ENCODE peak calls at places on chromosomes 1 and 21, in ten cellular contexts. M is glutamatergic neuron, E is ovary, P is KBM-7, C is hypothalamus, B is activated T-helper 1 cell treated with Interleukin-2 at 50 U/mL for 16 hours, F is AG09309, A is smooth muscle cell of the brain vasculature, D is GM13977, Q is omental fat pad. H is an unnamed sample.

GRCh38 chr1:78176448-78176847 is 130.7 kb downstream of the GIPC2 start:
- DNase-seq in M (no peak), E (no peak), P (no peak), C (no peak), B (no peak), F (peak; percentile 89), A (peak; percentile 66), D (no peak), Q (no peak), H (no peak)

GRCh38 chr1:78155121-78155520 is 109.4 kb downstream of the GIPC2 start:
- DNase-seq in M (no peak), E (no peak), P (no peak), C (no peak), B (no peak), F (no peak), A (no peak), D (no peak), Q (no peak), H (no peak)

GRCh38 chr21:31711745-31712144 is 20.2 kb downstream of the SCAF4 start:
- DNase-seq in M (no peak), E (no peak), P (no peak), C (no peak), B (no peak), F (no peak), A (no peak), D (no peak), Q (no peak), H (no peak)

GRCh38 chr1:229710746-229711145 is 84.7 kb downstream of the URB2 start:
- DNase-seq in M (no peak), E (no peak), P (no peak), C (no peak), B (no peak), F (no peak), A (no peak), D (no peak), Q (no peak), H (no peak)

GRCh38 chr1:21553116-21553926 is 44.1 kb downstream of the ALPL start:
- DNase-seq in M (no peak), E (no peak), P (no peak), C (no peak), B (no peak), F (no peak), A (no peak), D (no peak), Q (no peak), H (no peak)

GRCh38 chr1:114227059-114227458 is 73.4 kb upstream of the SYT6 start:
- DNase-seq in M (no peak), E (no peak), P (no peak), C (no peak), B (no peak), F (no peak), A (no peak), D (no peak), Q (no peak), H (peak; percentile 26)

GRCh38 chr1:232174306-232174705 is 455.6 kb downstream of the SIPA1L2 start:
- DNase-seq in M (no peak), E (no peak), P (peak; percentile 45), C (peak; percentile 9), B (no peak), F (no peak), A (no peak), D (no peak), Q (no peak), H (no peak)

GRCh38 chr1:26730695-26731094 is 34.9 kb downstream of the ARID1A start:
- DNase-seq in M (no peak), E (no peak), P (no peak), C (no peak), B (no peak), F (no peak), A (no peak), D (no peak), Q (no peak), H (no peak)

GRCh38 chr1:46465981-46466476 is 23.6 kb upstream of the DMBX1 start:
- DNase-seq in M (no peak), E (no peak), P (no peak), C (no peak), B (no peak), F (no peak), A (no peak), D (no peak), Q (no peak), H (no peak)

GRCh38 chr1:156801409-156802121 is 15.1 kb downstream of the SH2D2A start:
- DNase-seq in M (no peak), E (no peak), P (peak; percentile 65), C (no peak), B (no peak), F (peak; percentile 95), A (peak; percentile 69), D (no peak), Q (no peak), H (peak; percentile 31)

GRCh38 chr1:41102208-41102607 is 80.7 kb upstream of the SLFNL1 start:
- DNase-seq in M (no peak), E (peak; percentile 95), P (no peak), C (peak; percentile 29), B (no peak), F (peak; percentile 97), A (peak; percentile 75), D (no peak), Q (peak; percentile 53), H (peak; percentile 90)

GRCh38 chr1:5267603-5268235 is 613.3 kb downstream of the AJAP1 start:
- DNase-seq in M (no peak), E (no peak), P (no peak), C (no peak), B (no peak), F (no peak), A (no peak), D (no peak), Q (no peak), H (no peak)

GRCh38 chr1:35564037-35564883 is 6.7 kb downstream of the NCDN start:
- DNase-seq in M (peak; percentile 87), E (peak; percentile 84), P (peak; percentile 62), C (peak; percentile 76), B (peak; percentile 57), F (no peak), A (peak; percentile 62), D (peak; percentile 91), Q (peak; percentile 93), H (peak; percentile 67)

GRCh38 chr21:34992736-34993135 is 56.4 kb downstream of the RUNX1 start:
- DNase-seq in M (no peak), E (no peak), P (no peak), C (peak; percentile 42), B (no peak), F (peak; percentile 65), A (no peak), D (no peak), Q (peak; percentile 48), H (no peak)

GRCh38 chr1:163084330-163084729 is 15.2 kb downstream of the RGS4 start:
- DNase-seq in M (no peak), E (no peak), P (no peak), C (no peak), B (no peak), F (no peak), A (no peak), D (no peak), Q (no peak), H (no peak)

GRCh38 chr1:229879746-229880145 is 187.3 kb upstream of the GALNT2 start:
- DNase-seq in M (no peak), E (no peak), P (no peak), C (no peak), B (no peak), F (no peak), A (no peak), D (no peak), Q (no peak), H (no peak)

GRCh38 chr1:225467193-225468020 is 39.6 kb upstream of the LBR start:
- DNase-seq in M (no peak), E (no peak), P (peak; percentile 89), C (peak; percentile 31), B (peak; percentile 77), F (no peak), A (no peak), D (peak; percentile 83), Q (no peak), H (peak; percentile 71)

GRCh38 chr1:106439475-106439874 is 617.0 kb upstream of the PRMT6 start:
- DNase-seq in M (no peak), E (no peak), P (no peak), C (no peak), B (no peak), F (no peak), A (no peak), D (no peak), Q (no peak), H (no peak)